ENCODE peak calls at places on chromosomes 1 and 21, in seven cellular contexts. One of them, this sample, is unnamed. For H3K27me3, the result is how much of the 10 kb centered on the place peaks cover.

GRCh38 chr1:231393668-231394067 is 28.4 kb downstream of the EGLN1 start:
- DNase-seq in body of pancreas: no peak
- DNase-seq in brain microvascular endothelial cell: no peak
- DNase-seq in heart left ventricle: no peak
- DNase-seq in neural progenitor cell: no peak
- DNase-seq in left ventricle myocardium inferior: no peak
- DNase-seq in HL-60: no peak
- DNase-seq in this sample: no peak

GRCh38 chr1:87953732-87954344 is 625.2 kb downstream of the LMO4 start:
- DNase-seq in body of pancreas: peak
- DNase-seq in brain microvascular endothelial cell: peak
- DNase-seq in heart left ventricle: peak
- DNase-seq in neural progenitor cell: peak
- DNase-seq in left ventricle myocardium inferior: peak
- DNase-seq in HL-60: peak
- DNase-seq in this sample: peak

GRCh38 chr1:25135903-25136302 is 96.4 kb downstream of the SYF2 start:
- DNase-seq in body of pancreas: no peak
- DNase-seq in brain microvascular endothelial cell: no peak
- DNase-seq in heart left ventricle: no peak
- DNase-seq in neural progenitor cell: no peak
- DNase-seq in left ventricle myocardium inferior: no peak
- DNase-seq in HL-60: no peak
- DNase-seq in this sample: no peak

GRCh38 chr1:191886977-191887376 is 271.3 kb upstream of the RGS18 start:
- DNase-seq in body of pancreas: no peak
- DNase-seq in brain microvascular endothelial cell: no peak
- DNase-seq in heart left ventricle: no peak
- DNase-seq in neural progenitor cell: no peak
- DNase-seq in left ventricle myocardium inferior: no peak
- DNase-seq in HL-60: no peak
- DNase-seq in this sample: no peak

GRCh38 chr1:25623007-25623406 is 6.4 kb downstream of the MAN1C1 start:
- DNase-seq in body of pancreas: no peak
- DNase-seq in brain microvascular endothelial cell: no peak
- DNase-seq in heart left ventricle: no peak
- DNase-seq in neural progenitor cell: no peak
- DNase-seq in left ventricle myocardium inferior: no peak
- DNase-seq in HL-60: no peak
- DNase-seq in this sample: no peak

GRCh38 chr1:3359346-3360157 is 94.9 kb upstream of the ARHGEF16 start:
- DNase-seq in body of pancreas: no peak
- DNase-seq in brain microvascular endothelial cell: no peak
- DNase-seq in heart left ventricle: no peak
- DNase-seq in neural progenitor cell: no peak
- DNase-seq in left ventricle myocardium inferior: no peak
- DNase-seq in HL-60: no peak
- DNase-seq in this sample: peak

GRCh38 chr21:46635324-46636180 is at the start of gene PRMT2:
- DNase-seq in body of pancreas: peak
- DNase-seq in brain microvascular endothelial cell: peak
- DNase-seq in heart left ventricle: peak
- DNase-seq in neural progenitor cell: peak
- DNase-seq in left ventricle myocardium inferior: peak
- DNase-seq in HL-60: peak
- DNase-seq in this sample: peak

GRCh38 chr1:61453111-61453961 is 271.6 kb downstream of the TM2D1 start:
- DNase-seq in body of pancreas: peak
- DNase-seq in brain microvascular endothelial cell: peak
- DNase-seq in heart left ventricle: peak
- DNase-seq in neural progenitor cell: peak
- DNase-seq in left ventricle myocardium inferior: peak
- DNase-seq in HL-60: peak
- DNase-seq in this sample: peak

GRCh38 chr1:231990388-231990787 is 363.8 kb downstream of the DISC1 start:
- DNase-seq in body of pancreas: no peak
- DNase-seq in brain microvascular endothelial cell: no peak
- DNase-seq in heart left ventricle: peak
- DNase-seq in neural progenitor cell: no peak
- DNase-seq in left ventricle myocardium inferior: no peak
- DNase-seq in HL-60: no peak
- DNase-seq in this sample: no peak

GRCh38 chr1:168689726-168690602 is 39.0 kb downstream of the DPT start:
- DNase-seq in body of pancreas: peak
- DNase-seq in brain microvascular endothelial cell: no peak
- DNase-seq in heart left ventricle: peak
- DNase-seq in neural progenitor cell: no peak
- DNase-seq in left ventricle myocardium inferior: no peak
- DNase-seq in HL-60: no peak
- DNase-seq in this sample: no peak

GRCh38 chr21:7947422-7947821 is 2574.0 kb upstream of the TPTE start:
- DNase-seq in body of pancreas: no peak
- DNase-seq in brain microvascular endothelial cell: no peak
- DNase-seq in heart left ventricle: no peak
- DNase-seq in neural progenitor cell: no peak
- DNase-seq in left ventricle myocardium inferior: no peak
- DNase-seq in HL-60: no peak
- DNase-seq in this sample: no peak
- H3K4me3 ChIP-seq in body of pancreas: no peak
- H3K4me3 ChIP-seq in brain microvascular endothelial cell: no peak
- H3K4me3 ChIP-seq in heart left ventricle: no peak
- H3K4me3 ChIP-seq in neural progenitor cell: no peak
- H3K4me3 ChIP-seq in left ventricle myocardium inferior: no peak
- H3K4me3 ChIP-seq in HL-60: no peak
- H3K4me3 ChIP-seq in this sample: no peak

GRCh38 chr1:112322018-112322417 is 74.0 kb upstream of the CTTNBP2NL start:
- DNase-seq in body of pancreas: no peak
- DNase-seq in brain microvascular endothelial cell: no peak
- DNase-seq in heart left ventricle: no peak
- DNase-seq in neural progenitor cell: no peak
- DNase-seq in left ventricle myocardium inferior: no peak
- DNase-seq in HL-60: no peak
- DNase-seq in this sample: no peak
- TF ChIP-seq CTCF in body of pancreas: no peak
- TF ChIP-seq CTCF in brain microvascular endothelial cell: no peak
- TF ChIP-seq CTCF in heart left ventricle: no peak
- TF ChIP-seq CTCF in neural progenitor cell: no peak
- TF ChIP-seq CTCF in left ventricle myocardium inferior: no peak
- TF ChIP-seq CTCF in HL-60: no peak
- TF ChIP-seq CTCF in this sample: no peak

GRCh38 chr1:22628698-22629444 is 7.6 kb upstream of the C1QA start:
- DNase-seq in body of pancreas: no peak
- DNase-seq in brain microvascular endothelial cell: no peak
- DNase-seq in heart left ventricle: no peak
- DNase-seq in neural progenitor cell: no peak
- DNase-seq in left ventricle myocardium inferior: no peak
- DNase-seq in HL-60: no peak
- DNase-seq in this sample: no peak
- H3K27me3 ChIP-seq in body of pancreas: under half
- H3K27me3 ChIP-seq in brain microvascular endothelial cell: under half
- H3K27me3 ChIP-seq in heart left ventricle: under half
- H3K27me3 ChIP-seq in neural progenitor cell: under half
- H3K27me3 ChIP-seq in left ventricle myocardium inferior: half or more
- H3K27me3 ChIP-seq in HL-60: under half
- H3K27me3 ChIP-seq in this sample: half or more

GRCh38 chr1:98323906-98324358 is 337.6 kb upstream of the SNX7 start:
- DNase-seq in body of pancreas: no peak
- DNase-seq in brain microvascular endothelial cell: peak
- DNase-seq in heart left ventricle: peak
- DNase-seq in neural progenitor cell: no peak
- DNase-seq in left ventricle myocardium inferior: no peak
- DNase-seq in HL-60: peak
- DNase-seq in this sample: peak
- H3K4me3 ChIP-seq in body of pancreas: no peak
- H3K4me3 ChIP-seq in brain microvascular endothelial cell: no peak
- H3K4me3 ChIP-seq in heart left ventricle: no peak
- H3K4me3 ChIP-seq in neural progenitor cell: no peak
- H3K4me3 ChIP-seq in left ventricle myocardium inferior: no peak
- H3K4me3 ChIP-seq in HL-60: no peak
- H3K4me3 ChIP-seq in this sample: no peak

GRCh38 chr1:235642943-235643371 is 6.6 kb downstream of the GNG4 start:
- DNase-seq in body of pancreas: no peak
- DNase-seq in brain microvascular endothelial cell: no peak
- DNase-seq in heart left ventricle: no peak
- DNase-seq in neural progenitor cell: peak
- DNase-seq in left ventricle myocardium inferior: no peak
- DNase-seq in HL-60: no peak
- DNase-seq in this sample: no peak
- TF ChIP-seq CTCF in body of pancreas: no peak
- TF ChIP-seq CTCF in brain microvascular endothelial cell: no peak
- TF ChIP-seq CTCF in heart left ventricle: no peak
- TF ChIP-seq CTCF in neural progenitor cell: peak
- TF ChIP-seq CTCF in left ventricle myocardium inferior: no peak
- TF ChIP-seq CTCF in HL-60: no peak
- TF ChIP-seq CTCF in this sample: no peak

GRCh38 chr1:206110820-206111219 is 6.4 kb downstream of the AVPR1B start:
- DNase-seq in body of pancreas: no peak
- DNase-seq in brain microvascular endothelial cell: no peak
- DNase-seq in heart left ventricle: no peak
- DNase-seq in neural progenitor cell: no peak
- DNase-seq in left ventricle myocardium inferior: no peak
- DNase-seq in HL-60: no peak
- DNase-seq in this sample: no peak

GRCh38 chr1:206111528-206111927 is 5.7 kb downstream of the AVPR1B start:
- DNase-seq in body of pancreas: no peak
- DNase-seq in brain microvascular endothelial cell: no peak
- DNase-seq in heart left ventricle: no peak
- DNase-seq in neural progenitor cell: no peak
- DNase-seq in left ventricle myocardium inferior: no peak
- DNase-seq in HL-60: no peak
- DNase-seq in this sample: no peak

GRCh38 chr1:206110161-206110560 is 7.0 kb downstream of the AVPR1B start:
- DNase-seq in body of pancreas: no peak
- DNase-seq in brain microvascular endothelial cell: no peak
- DNase-seq in heart left ventricle: no peak
- DNase-seq in neural progenitor cell: no peak
- DNase-seq in left ventricle myocardium inferior: no peak
- DNase-seq in HL-60: no peak
- DNase-seq in this sample: no peak

GRCh38 chr1:206114692-206115430 is 2.3 kb downstream of the AVPR1B start:
- DNase-seq in body of pancreas: no peak
- DNase-seq in brain microvascular endothelial cell: no peak
- DNase-seq in heart left ventricle: no peak
- DNase-seq in neural progenitor cell: no peak
- DNase-seq in left ventricle myocardium inferior: no peak
- DNase-seq in HL-60: no peak
- DNase-seq in this sample: no peak

GRCh38 chr1:206112600-206113301 is 4.4 kb downstream of the AVPR1B start:
- DNase-seq in body of pancreas: peak
- DNase-seq in brain microvascular endothelial cell: no peak
- DNase-seq in heart left ventricle: no peak
- DNase-seq in neural progenitor cell: no peak
- DNase-seq in left ventricle myocardium inferior: no peak
- DNase-seq in HL-60: no peak
- DNase-seq in this sample: peak
- H3K27me3 ChIP-seq in body of pancreas: under half
- H3K27me3 ChIP-seq in brain microvascular endothelial cell: under half
- H3K27me3 ChIP-seq in heart left ventricle: under half
- H3K27me3 ChIP-seq in neural progenitor cell: under half
- H3K27me3 ChIP-seq in left ventricle myocardium inferior: under half
- H3K27me3 ChIP-seq in HL-60: under half
- H3K27me3 ChIP-seq in this sample: under half

GRCh38 chr1:31371560-31371959 is 1.3 kb downstream of the FABP3 start:
- DNase-seq in body of pancreas: peak
- DNase-seq in brain microvascular endothelial cell: no peak
- DNase-seq in heart left ventricle: no peak
- DNase-seq in neural progenitor cell: no peak
- DNase-seq in left ventricle myocardium inferior: no peak
- DNase-seq in HL-60: no peak
- DNase-seq in this sample: no peak
- H3K4me3 ChIP-seq in body of pancreas: no peak
- H3K4me3 ChIP-seq in brain microvascular endothelial cell: no peak
- H3K4me3 ChIP-seq in heart left ventricle: peak
- H3K4me3 ChIP-seq in neural progenitor cell: no peak
- H3K4me3 ChIP-seq in left ventricle myocardium inferior: peak
- H3K4me3 ChIP-seq in HL-60: no peak
- H3K4me3 ChIP-seq in this sample: no peak

This sample was measured in transverse colon.